ENCODE peak calls at places on chromosomes 13 and 19, in four cellular contexts. H is A549, X is K562, Q is HepG2. E is an unnamed sample.

GRCh38 chr19:40416918-40417713 is 3.9 kb upstream of the PRX start:
- DNase-seq in H (no peak), X (peak), Q (peak), E (no peak)

GRCh38 chr19:52453324-52454094 is at the start of gene ZNF578:
- DNase-seq in X (peak), H (no peak), Q (no peak), E (peak)

GRCh38 chr19:8577247-8577646 is at the start of gene MYO1F:
- DNase-seq in X (peak), Q (no peak), H (no peak), E (no peak)

GRCh38 chr13:63433546-63434150 is 2018.0 kb upstream of the PCDH20 start:
- DNase-seq in X (no peak), H (no peak), Q (no peak), E (no peak)

GRCh38 chr19:54040003-54040402 is 23.7 kb downstream of the VSTM1 start:
- DNase-seq in X (peak), H (no peak), Q (no peak), E (no peak)

GRCh38 chr19:18999016-18999758 is 34.1 kb downstream of the SUGP2 start:
- DNase-seq in Q (no peak), H (no peak), X (no peak), E (no peak)

GRCh38 chr19:47601180-47601904 is 7.6 kb upstream of the BICRA start:
- DNase-seq in Q (peak), H (no peak), X (no peak), E (no peak)

GRCh38 chr13:75076476-75076875 is 405.5 kb downstream of the TBC1D4 start:
- DNase-seq in Q (no peak), H (no peak), X (no peak), E (no peak)

GRCh38 chr13:30409911-30410704 is 12.2 kb upstream of the UBE2L5 start:
- DNase-seq in H (no peak), Q (no peak), X (no peak), E (no peak)

GRCh38 chr19:35832054-35832453 is 19.4 kb upstream of the PRODH2 start:
- DNase-seq in Q (no peak), H (no peak), X (no peak), E (no peak)

GRCh38 chr19:7506385-7507328 is 9.2 kb upstream of the ZNF358 start:
- DNase-seq in Q (peak), X (peak), H (peak), E (peak)

GRCh38 chr13:31276386-31276785 is 76.6 kb downstream of the B3GLCT start:
- DNase-seq in X (no peak), H (no peak), Q (no peak), E (no peak)

GRCh38 chr13:65264066-65264465 is 1966.1 kb downstream of the PCDH9 start:
- DNase-seq in X (no peak), H (no peak), Q (no peak), E (no peak)

GRCh38 chr19:43526884-43527859 is at the start of gene ETHE1:
- DNase-seq in Q (peak), X (peak), H (peak), E (peak)

GRCh38 chr13:99811067-99811715 is 160.4 kb downstream of the ZIC5 start:
- DNase-seq in H (no peak), Q (no peak), X (no peak), E (no peak)

GRCh38 chr13:28636078-28636477 is 22.9 kb upstream of the POMP start:
- DNase-seq in Q (no peak), X (no peak), H (no peak), E (no peak)

GRCh38 chr13:98324105-98324504 is 147.0 kb upstream of the RNF113B start:
- DNase-seq in H (no peak), X (no peak), Q (no peak), E (no peak)

GRCh38 chr19:13978306-13978705 is 26.0 kb downstream of the DCAF15 start:
- DNase-seq in X (peak), Q (no peak), H (no peak), E (peak)

GRCh38 chr13:37752156-37752555 is 117.4 kb downstream of the TRPC4 start:
- DNase-seq in X (no peak), H (no peak), Q (no peak), E (no peak)

GRCh38 chr13:105462981-105463380 is 1072.5 kb downstream of the EFNB2 start:
- DNase-seq in H (no peak), Q (no peak), X (no peak), E (no peak)

GRCh38 chr13:80755925-80756324 is 415.0 kb upstream of the SPRY2 start:
- DNase-seq in H (no peak), X (no peak), Q (no peak), E (no peak)

GRCh38 chr19:34260771-34261173 is 6.4 kb downstream of the GARRE1 start:
- DNase-seq in X (no peak), H (no peak), Q (no peak), E (no peak)

GRCh38 chr19:35549174-35549788 is 3.9 kb downstream of the TMEM147 start:
- DNase-seq in Q (peak), H (peak), X (peak), E (peak)

GRCh38 chr19:17775245-17775927 is 19.6 kb upstream of the B3GNT3 start:
- DNase-seq in X (peak), Q (peak), H (no peak), E (peak)

GRCh38 chr19:3696660-3696995 is 3.6 kb downstream of the PIP5K1C start:
- DNase-seq in Q (no peak), H (no peak), X (no peak), E (no peak)

GRCh38 chr13:62512194-62513141 is 1096.8 kb upstream of the PCDH20 start:
- DNase-seq in Q (peak), H (peak), X (no peak), E (peak)

GRCh38 chr13:99383511-99383921 is 76.3 kb upstream of the GPR183 start:
- DNase-seq in Q (no peak), X (no peak), H (no peak), E (no peak)

GRCh38 chr13:27960362-27961226 is 8.5 kb downstream of the CDX2 start:
- DNase-seq in X (peak), Q (peak), H (peak), E (peak)

DNA sequence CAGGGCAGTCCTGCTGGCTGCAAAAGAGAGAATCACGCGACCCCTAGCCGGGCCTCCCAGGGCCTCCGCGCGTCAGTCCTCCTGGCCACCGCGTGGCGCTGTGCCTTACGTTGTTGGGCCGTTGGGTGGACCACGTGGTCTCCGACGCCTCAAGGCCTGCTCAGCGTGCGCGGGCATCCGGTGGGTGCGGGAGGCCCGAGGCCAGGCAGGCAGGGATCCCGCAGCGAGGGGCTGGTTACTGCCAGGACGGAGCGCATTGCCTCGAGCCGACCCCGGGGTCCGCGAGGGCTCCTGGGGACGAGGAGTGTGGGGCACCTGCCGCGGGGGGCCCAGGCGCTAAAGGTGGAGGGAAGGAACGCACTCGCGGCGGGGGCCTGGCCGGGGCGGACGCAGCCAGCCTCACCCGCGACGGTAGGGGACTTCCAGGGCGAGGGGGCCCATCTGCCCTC is at the start of gene TDRD12:
- DNase-seq in Q (no peak), X (no peak), H (no peak), E (peak)
- TF ChIP-seq NR3C1 in Q (no peak), X (no peak), H (no peak), E (no peak)

GRCh38 chr13:39484506-39485313 is 118.3 kb downstream of the LHFPL6 start:
- DNase-seq in Q (no peak), X (no peak), H (no peak), E (no peak)
- TF ChIP-seq NR3C1 in Q (no peak), X (no peak), H (no peak), E (no peak)

GRCh38 chr19:16615788-16616187 is 12.2 kb downstream of the MED26 start:
- DNase-seq in H (no peak), Q (no peak), X (peak), E (no peak)
- TF ChIP-seq NR3C1 in H (no peak), Q (no peak), X (no peak), E (no peak)

GRCh38 chr13:47611664-47612288 is 389.3 kb downstream of the SUCLA2 start:
- DNase-seq in X (no peak), Q (no peak), H (no peak), E (no peak)

GRCh38 chr13:47610687-47611086 is 390.4 kb downstream of the SUCLA2 start:
- DNase-seq in X (no peak), Q (no peak), H (no peak), E (no peak)
- TF ChIP-seq NR3C1 in X (no peak), Q (no peak), H (no peak), E (no peak)

DNA sequence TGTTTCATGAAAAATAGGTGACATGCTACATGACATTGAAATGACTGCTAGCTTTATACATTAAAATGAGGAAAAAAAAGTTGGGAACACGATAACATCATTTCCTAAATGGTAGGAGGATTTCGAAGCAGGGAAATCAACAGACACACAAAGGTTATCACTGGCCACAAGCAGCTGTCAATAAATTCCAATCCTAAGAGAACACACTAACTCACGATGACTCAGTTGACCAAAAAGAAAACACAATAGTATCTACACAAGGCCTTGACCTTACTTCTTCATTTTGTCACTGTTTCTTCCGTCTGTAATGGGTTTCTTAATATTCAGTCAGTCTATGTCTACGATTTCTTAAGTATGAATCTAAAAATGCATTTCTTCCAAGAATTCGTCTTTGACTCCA is 36.5 kb downstream of the STARD13 start:
- DNase-seq in X (no peak), H (no peak), Q (no peak), E (no peak)
- TF ChIP-seq NR3C1 in X (no peak), H (no peak), Q (no peak), E (no peak)

GRCh38 chr19:51159656-51160055 is 17.6 kb downstream of the SIGLEC7 start:
- DNase-seq in H (no peak), Q (no peak), X (no peak), E (no peak)

GRCh38 chr19:51161266-51161665 is 19.2 kb downstream of the SIGLEC7 start:
- DNase-seq in X (no peak), Q (no peak), H (no peak), E (no peak)

GRCh38 chr19:51158474-51159129 is 16.5 kb downstream of the SIGLEC7 start:
- DNase-seq in H (peak), X (peak), Q (peak), E (peak)

GRCh38 chr19:51157265-51157664 is 15.2 kb downstream of the SIGLEC7 start:
- DNase-seq in H (no peak), X (no peak), Q (no peak), E (no peak)

GRCh38 chr19:51156710-51157109 is 14.6 kb downstream of the SIGLEC7 start:
- DNase-seq in X (no peak), Q (no peak), H (no peak), E (no peak)
- TF ChIP-seq NR3C1 in X (no peak), Q (no peak), H (no peak), E (no peak)

E was measured in WTC11.